ENCODE peak calls at places on chromosomes 3 and 15, in six cellular contexts. T, M, S, E, K and H are unnamed samples.

GRCh38 chr3:170417090-170417489 is 1.6 kb upstream of the CLDN11 start:
- DNase-seq in T (no peak), M (no peak), S (no peak), E (no peak), K (no peak), H (no peak)

GRCh38 chr3:159631226-159631625 is 357.4 kb upstream of the IL12A start:
- DNase-seq in T (no peak), M (no peak), S (no peak), E (no peak), K (no peak), H (no peak)

GRCh38 chr3:183378008-183378407 is 50.4 kb downstream of the MCF2L2 start:
- DNase-seq in T (no peak), M (no peak), S (no peak), E (no peak), K (no peak), H (no peak)

GRCh38 chr3:17491601-17492000 is 250.8 kb downstream of the TBC1D5 start:
- DNase-seq in T (no peak), M (no peak), S (peak), E (peak), K (no peak), H (no peak)

GRCh38 chr3:17151598-17152373 is 267.0 kb downstream of the PLCL2 start:
- DNase-seq in T (peak), M (peak), S (no peak), E (no peak), K (peak), H (no peak)

GRCh38 chr15:65177901-65178300 is 7.2 kb downstream of the CLPX start:
- DNase-seq in T (no peak), M (no peak), S (no peak), E (no peak), K (no peak), H (no peak)

GRCh38 chr15:56098230-56098899 is 105.0 kb upstream of the NEDD4 start:
- DNase-seq in T (no peak), M (no peak), S (no peak), E (no peak), K (no peak), H (no peak)

GRCh38 chr3:53324011-53324544 is 23.3 kb downstream of the DCP1A start:
- DNase-seq in T (no peak), M (no peak), S (no peak), E (no peak), K (no peak), H (no peak)

GRCh38 chr3:79367066-79367465 is 400.7 kb downstream of the ROBO1 start:
- DNase-seq in T (no peak), M (no peak), S (no peak), E (no peak), K (no peak), H (no peak)

GRCh38 chr15:98745650-98746374 is 97.5 kb downstream of the IGF1R start:
- DNase-seq in T (no peak), M (no peak), S (no peak), E (no peak), K (no peak), H (no peak)

GRCh38 chr3:21783834-21784233 is 32.8 kb upstream of the ZNF385D start:
- DNase-seq in T (no peak), M (no peak), S (no peak), E (no peak), K (no peak), H (no peak)

GRCh38 chr3:42843730-42844713 is 31.7 kb downstream of the CYP8B1 start:
- DNase-seq in T (no peak), M (no peak), S (no peak), E (no peak), K (no peak), H (no peak)

GRCh38 chr15:42491540-42492225 is 742 bp upstream of the ZNF106 start:
- DNase-seq in T (no peak), M (no peak), S (no peak), E (no peak), K (no peak), H (no peak)

GRCh38 chr3:144524531-144524930 is 552.9 kb downstream of the DIPK2A start:
- DNase-seq in T (no peak), M (no peak), S (no peak), E (no peak), K (no peak), H (no peak)

GRCh38 chr3:119298565-119298941 is 4.4 kb downstream of the ARHGAP31 start:
- DNase-seq in T (no peak), M (no peak), S (no peak), E (no peak), K (no peak), H (no peak)

GRCh38 chr3:24145481-24145880 is 200.4 kb downstream of the NR1D2 start:
- DNase-seq in T (no peak), M (no peak), S (no peak), E (no peak), K (no peak), H (no peak)